ENCODE peak calls at places on chromosomes 1 and 21, in eight cellular contexts. T, M, K, H, J, V, F and P are unnamed samples.

GRCh38 chr1:19483261-19483660 is 2.1 kb downstream of the CAPZB start:
- DNase-seq in T (no peak), M (no peak), K (no peak), H (no peak), J (no peak), V (no peak), F (no peak), P (no peak)

GRCh38 chr21:41164981-41165650 is 2.8 kb upstream of the BACE2 start:
- DNase-seq in T (no peak), M (peak), K (peak), H (no peak), J (no peak), V (peak), F (peak), P (no peak)

GRCh38 chr1:37449936-37450335 is 24.4 kb upstream of the ZC3H12A start:
- DNase-seq in T (peak), M (no peak), K (no peak), H (no peak), J (no peak), V (no peak), F (no peak), P (no peak)

GRCh38 chr1:7406641-7407546 is 364.2 kb upstream of the VAMP3 start:
- DNase-seq in T (peak), M (no peak), K (no peak), H (no peak), J (no peak), V (no peak), F (no peak), P (no peak)

GRCh38 chr1:32208463-32208862 is 426 bp upstream of the DCDC2B start:
- DNase-seq in T (no peak), M (no peak), K (no peak), H (no peak), J (no peak), V (no peak), F (no peak), P (no peak)

GRCh38 chr1:32869844-32870614 is 683 bp downstream of the FNDC5 start:
- DNase-seq in T (no peak), M (no peak), K (no peak), H (no peak), J (no peak), V (no peak), F (no peak), P (no peak)

GRCh38 chr1:201463071-201463552 is 5.9 kb downstream of the PHLDA3 start:
- DNase-seq in T (no peak), M (peak), K (peak), H (no peak), J (no peak), V (peak), F (no peak), P (peak)

GRCh38 chr1:116255933-116256649 is 117.0 kb upstream of the ATP1A1 start:
- DNase-seq in T (peak), M (no peak), K (no peak), H (no peak), J (no peak), V (no peak), F (no peak), P (no peak)

GRCh38 chr21:37855568-37856391 is 60.5 kb downstream of the KCNJ6 start:
- DNase-seq in T (no peak), M (peak), K (no peak), H (no peak), J (peak), V (peak), F (peak), P (no peak)

GRCh38 chr1:161962094-161962887 is 61.4 kb downstream of the OLFML2B start:
- DNase-seq in T (no peak), M (peak), K (no peak), H (no peak), J (no peak), V (peak), F (peak), P (no peak)

GRCh38 chr1:169523904-169524303 is 38.2 kb upstream of the SLC19A2 start:
- DNase-seq in T (no peak), M (no peak), K (no peak), H (no peak), J (no peak), V (no peak), F (no peak), P (no peak)

GRCh38 chr1:204623365-204623893 is 62.1 kb downstream of the LRRN2 start:
- DNase-seq in T (no peak), M (no peak), K (peak), H (no peak), J (no peak), V (peak), F (peak), P (no peak)

GRCh38 chr1:89657886-89658285 is 25.0 kb downstream of the LRRC8C start:
- DNase-seq in T (peak), M (no peak), K (no peak), H (no peak), J (no peak), V (no peak), F (no peak), P (no peak)

GRCh38 chr1:25548601-25549000 is 5.2 kb downstream of the LDLRAP1 start:
- DNase-seq in T (peak), M (no peak), K (no peak), H (no peak), J (no peak), V (no peak), F (no peak), P (no peak)

GRCh38 chr1:219085988-219086387 is 87.7 kb upstream of the LYPLAL1 start:
- DNase-seq in T (no peak), M (peak), K (no peak), H (no peak), J (no peak), V (peak), F (peak), P (no peak)

GRCh38 chr21:42238185-42238934 is 19.4 kb downstream of the ABCG1 start:
- DNase-seq in T (peak), M (no peak), K (no peak), H (no peak), J (no peak), V (no peak), F (no peak), P (no peak)

GRCh38 chr1:203288351-203288894 is 16.9 kb upstream of the BTG2 start:
- DNase-seq in T (no peak), M (no peak), K (no peak), H (no peak), J (peak), V (no peak), F (no peak), P (no peak)

GRCh38 chr1:168932539-168932938 is 174.0 kb upstream of the ATP1B1 start:
- DNase-seq in T (no peak), M (no peak), K (no peak), H (no peak), J (no peak), V (peak), F (peak), P (no peak)

GRCh38 chr1:217462159-217462558 is 168.7 kb downstream of the GPATCH2 start:
- DNase-seq in T (no peak), M (no peak), K (no peak), H (no peak), J (no peak), V (peak), F (no peak), P (no peak)

GRCh38 chr21:17777321-17777720 is 41.8 kb downstream of the C21orf91 start:
- DNase-seq in T (no peak), M (no peak), K (no peak), H (no peak), J (no peak), V (no peak), F (no peak), P (no peak)

GRCh38 chr21:23968722-23969647 is 1638.3 kb downstream of the MRPL39 start:
- DNase-seq in T (peak), M (no peak), K (peak), H (no peak), J (peak), V (peak), F (peak), P (no peak)

GRCh38 chr1:112878321-112878720 is 77.7 kb downstream of the SLC16A1 start:
- DNase-seq in T (peak), M (no peak), K (no peak), H (no peak), J (no peak), V (no peak), F (no peak), P (no peak)

GRCh38 chr1:63966016-63966415 is 192.2 kb downstream of the ROR1 start:
- DNase-seq in T (no peak), M (no peak), K (no peak), H (no peak), J (peak), V (no peak), F (no peak), P (no peak)

GRCh38 chr1:236966636-236967035 is 37.6 kb downstream of the MT1HL1 start:
- DNase-seq in T (no peak), M (no peak), K (no peak), H (no peak), J (no peak), V (no peak), F (no peak), P (no peak)

GRCh38 chr1:3612123-3612522 is 815 bp upstream of the MEGF6 start:
- DNase-seq in T (no peak), M (no peak), K (no peak), H (no peak), J (no peak), V (no peak), F (no peak), P (no peak)

GRCh38 chr1:63632110-63632509 is 38.9 kb downstream of the PGM1 start:
- DNase-seq in T (no peak), M (no peak), K (no peak), H (no peak), J (no peak), V (no peak), F (no peak), P (no peak)